ENCODE peak calls at places on chromosome 12, in ten cellular contexts. U, J, S, T, Z, V, D, R, C and A are unnamed samples.
A peak's percentile ranks its signal among the peaks of the same experiment; 100 is the strongest.

GRCh38 chr12:31590730-31591307 is at the start of gene DENND5B:
- DNase-seq in U (no peak), J (peak; percentile 64), S (peak; percentile 75), T (peak; percentile 90), Z (peak; percentile 73), V (peak; percentile 61), D (peak; percentile 88), R (peak; percentile 80), C (no peak), A (peak; percentile 32)

GRCh38 chr12:124469193-124469888 is 98.1 kb downstream of the NCOR2 start:
- DNase-seq in U (no peak), J (no peak), S (no peak), T (no peak), Z (no peak), V (no peak), D (no peak), R (peak; percentile 75), C (no peak), A (no peak)

GRCh38 chr12:94649349-94650142 is 811 bp downstream of the TMCC3 start:
- DNase-seq in U (no peak), J (peak; percentile 34), S (peak; percentile 60), T (no peak), Z (peak; percentile 64), V (peak; percentile 4), D (peak; percentile 55), R (peak; percentile 18), C (no peak), A (peak; percentile 60)

GRCh38 chr12:40970320-40970907 is 217.7 kb upstream of the PDZRN4 start:
- DNase-seq in U (no peak), J (no peak), S (no peak), T (no peak), Z (no peak), V (no peak), D (no peak), R (peak; percentile 16), C (peak; percentile 32), A (no peak)

GRCh38 chr12:38166225-38166624 is 150.3 kb upstream of the ALG10B start:
- DNase-seq in U (no peak), J (no peak), S (no peak), T (no peak), Z (no peak), V (no peak), D (no peak), R (no peak), C (no peak), A (no peak)

GRCh38 chr12:25254271-25254880 is 3.6 kb upstream of the KRAS start:
- DNase-seq in U (no peak), J (no peak), S (no peak), T (no peak), Z (no peak), V (peak; percentile 44), D (no peak), R (no peak), C (no peak), A (no peak)

GRCh38 chr12:124940393-124941169 is 26.1 kb upstream of the UBC start:
- DNase-seq in U (no peak), J (peak; percentile 75), S (peak; percentile 91), T (peak; percentile 98), Z (peak; percentile 89), V (peak; percentile 87), D (peak; percentile 88), R (peak; percentile 97), C (peak; percentile 86), A (peak; percentile 93)

GRCh38 chr12:92539966-92540791 is 162.6 kb upstream of the PLEKHG7 start:
- DNase-seq in U (no peak), J (no peak), S (no peak), T (no peak), Z (no peak), V (no peak), D (peak; percentile 81), R (peak; percentile 88), C (no peak), A (no peak)

GRCh38 chr12:96402061-96402460 is 1.8 kb upstream of the CDK17 start:
- DNase-seq in U (no peak), J (no peak), S (no peak), T (no peak), Z (no peak), V (no peak), D (no peak), R (no peak), C (no peak), A (no peak)

GRCh38 chr12:116701432-116701831 is 36.4 kb downstream of the SPRING1 start:
- DNase-seq in U (no peak), J (no peak), S (no peak), T (no peak), Z (no peak), V (no peak), D (no peak), R (no peak), C (no peak), A (no peak)

GRCh38 chr12:25052191-25053020 is 103.5 kb upstream of the BCAT1 start:
- DNase-seq in U (no peak), J (no peak), S (no peak), T (no peak), Z (no peak), V (no peak), D (peak; percentile 32), R (peak; percentile 100), C (no peak), A (no peak)

GRCh38 chr12:68910128-68910527 is 22.8 kb downstream of the CPM start:
- DNase-seq in U (no peak), J (no peak), S (no peak), T (no peak), Z (no peak), V (peak; percentile 50), D (no peak), R (no peak), C (no peak), A (no peak)

DNA sequence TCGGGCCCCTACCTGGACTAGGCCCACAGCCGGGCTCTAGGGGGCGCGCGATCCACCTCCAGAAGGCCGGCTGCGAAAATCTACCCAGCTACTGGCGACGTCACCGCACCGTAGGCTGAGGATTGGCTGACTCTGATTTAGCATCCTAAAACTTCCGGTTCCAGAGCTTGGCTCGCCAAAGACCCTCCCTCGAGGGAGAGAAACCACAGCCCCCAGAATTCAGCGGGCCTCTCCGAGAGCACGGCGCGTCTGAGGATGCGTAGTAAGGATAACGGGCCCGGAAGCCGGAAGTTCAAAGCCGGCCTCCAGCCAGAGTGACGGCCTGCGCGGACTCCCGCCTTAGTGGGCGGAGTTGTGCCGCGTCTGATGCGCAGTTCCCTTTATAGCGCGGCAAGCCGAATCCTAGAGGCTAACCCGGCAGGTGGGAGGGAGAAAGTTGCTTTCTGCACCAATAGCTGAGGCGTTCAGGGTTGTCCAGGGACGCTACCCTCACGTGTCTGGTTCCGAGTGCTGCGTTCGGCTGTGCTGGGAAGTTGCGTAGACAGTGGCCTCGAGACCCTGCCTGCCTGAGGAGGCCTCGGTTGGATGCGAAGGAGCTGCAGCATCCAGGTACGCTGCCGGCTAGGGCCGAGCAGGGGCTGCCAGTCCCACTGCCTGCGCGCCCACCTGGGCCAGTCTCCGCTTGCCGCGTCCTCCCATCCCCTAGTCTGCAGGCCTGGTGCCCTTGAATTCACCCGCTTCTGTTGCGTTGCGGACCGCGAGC is at the start of gene COX14:
- DNase-seq in U (peak; percentile 91), J (peak; percentile 99), S (peak; percentile 99), T (peak; percentile 100), Z (peak; percentile 99), V (peak; percentile 99), D (peak; percentile 99), R (peak; percentile 100), C (peak; percentile 99), A (peak; percentile 99)
- TF ChIP-seq POLR2A in U (peak; percentile 96), J (peak; percentile 96), S (peak; percentile 97), T (peak; percentile 68), Z (no peak), V (peak; percentile 89), D (peak; percentile 98), R (peak; percentile 92), C (peak; percentile 78), A (peak; percentile 91)

GRCh38 chr12:6132496-6132895 is 8.0 kb upstream of the VWF start:
- DNase-seq in U (no peak), J (no peak), S (no peak), T (peak; percentile 17), Z (no peak), V (no peak), D (no peak), R (no peak), C (no peak), A (no peak)
- H3K4me3 ChIP-seq in U (no peak overlapping the region), J (no peak overlapping the region), S (no peak overlapping the region), T (no peak overlapping the region), Z (no peak overlapping the region), V (no peak overlapping the region), D (no peak overlapping the region), R (no peak overlapping the region), C (no peak overlapping the region), A (no peak overlapping the region)

DNA sequence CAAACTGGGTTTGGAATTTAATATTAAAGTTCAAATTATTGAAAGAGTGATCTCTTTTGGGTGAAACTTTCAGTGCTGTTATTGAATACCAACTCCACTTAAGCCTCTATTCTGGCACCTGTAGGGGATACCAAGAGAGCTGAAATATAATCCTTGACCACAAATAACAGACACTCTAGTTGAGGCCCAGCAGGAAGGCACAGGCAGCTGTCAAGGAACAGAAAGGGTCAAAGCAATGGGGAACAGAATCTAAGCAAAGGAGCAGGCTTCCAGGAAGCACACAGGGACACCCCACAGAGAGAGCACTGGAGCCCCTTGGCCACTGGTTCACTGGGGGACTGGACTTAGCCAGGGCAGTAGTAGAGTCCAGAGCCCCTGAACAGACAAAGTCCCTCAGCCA is 120.9 kb upstream of the SFSWAP start:
- DNase-seq in U (no peak), J (no peak), S (no peak), T (no peak), Z (no peak), V (no peak), D (no peak), R (peak; percentile 72), C (no peak), A (no peak)
- TF ChIP-seq CTCF in U (no peak), J (no peak), S (no peak), T (no peak), Z (no peak), V (no peak), D (no peak), R (no peak), C (no peak), A (no peak)

GRCh38 chr12:47818382-47818700 is 1.4 kb downstream of the HDAC7 start:
- DNase-seq in U (no peak), J (no peak), S (no peak), T (no peak), Z (no peak), V (peak; percentile 43), D (no peak), R (peak; percentile 35), C (no peak), A (no peak)

GRCh38 chr12:47818701-47819543 is 781 bp downstream of the HDAC7 start:
- DNase-seq in U (no peak), J (peak; percentile 51), S (peak; percentile 61), T (peak; percentile 95), Z (peak; percentile 49), V (no peak), D (peak; percentile 52), R (peak; percentile 69), C (no peak), A (no peak)

GRCh38 chr12:47819902-47820630 is at the start of gene HDAC7:
- DNase-seq in U (no peak), J (peak; percentile 90), S (peak; percentile 85), T (peak; percentile 96), Z (peak; percentile 84), V (peak; percentile 72), D (peak; percentile 86), R (peak; percentile 86), C (peak; percentile 24), A (peak; percentile 81)

GRCh38 chr12:47820631-47821345 is 1.1 kb upstream of the HDAC7 start:
- DNase-seq in U (no peak), J (peak; percentile 98), S (peak; percentile 83), T (peak; percentile 97), Z (peak; percentile 72), V (peak; percentile 95), D (peak; percentile 76), R (no peak), C (peak; percentile 62), A (peak; percentile 94)

GRCh38 chr12:47819544-47819901 is 180 bp downstream of the HDAC7 start:
- DNase-seq in U (no peak), J (no peak), S (no peak), T (no peak), Z (no peak), V (no peak), D (no peak), R (no peak), C (no peak), A (no peak)
- TF ChIP-seq POLR2A in U (no peak), J (no peak), S (no peak), T (no peak), Z (no peak), V (no peak), D (no peak), R (no peak), C (no peak), A (no peak)